ENCODE peak calls at places on chromosomes 4 and X, in six cellular contexts. One of them, this sample, is unnamed. For H3K4me1, the result is how much of the 10 kb centered on the place peaks cover.

GRCh38 chr4:138775890-138776289 is 239.7 kb upstream of the NOCT start:
- DNase-seq in effector memory CD4-positive, alpha-beta T cell: no peak
- DNase-seq in DND-41: no peak
- DNase-seq in A673: no peak
- DNase-seq in IMR-90: no peak
- DNase-seq in thoracic aorta: no peak
- DNase-seq in this sample: no peak

GRCh38 chr4:120070191-120070590 is 3.5 kb upstream of the MAD2L1 start:
- DNase-seq in effector memory CD4-positive, alpha-beta T cell: no peak
- DNase-seq in DND-41: no peak
- DNase-seq in A673: no peak
- DNase-seq in IMR-90: peak
- DNase-seq in thoracic aorta: no peak
- DNase-seq in this sample: no peak

GRCh38 chr4:139746430-139746829 is 80.8 kb downstream of the MGST2 start:
- DNase-seq in effector memory CD4-positive, alpha-beta T cell: no peak
- DNase-seq in DND-41: no peak
- DNase-seq in A673: no peak
- DNase-seq in IMR-90: no peak
- DNase-seq in thoracic aorta: no peak
- DNase-seq in this sample: no peak

GRCh38 chr4:18103876-18104275 is 82.3 kb upstream of the LCORL start:
- DNase-seq in effector memory CD4-positive, alpha-beta T cell: no peak
- DNase-seq in DND-41: no peak
- DNase-seq in A673: no peak
- DNase-seq in IMR-90: no peak
- DNase-seq in thoracic aorta: no peak
- DNase-seq in this sample: no peak

GRCh38 chr4:72119946-72120345 is 88.1 kb downstream of the NPFFR2 start:
- DNase-seq in effector memory CD4-positive, alpha-beta T cell: no peak
- DNase-seq in DND-41: no peak
- DNase-seq in A673: no peak
- DNase-seq in IMR-90: no peak
- DNase-seq in thoracic aorta: no peak
- DNase-seq in this sample: no peak

GRCh38 chr4:6423575-6423974 is 48.8 kb downstream of the PPP2R2C start:
- DNase-seq in effector memory CD4-positive, alpha-beta T cell: no peak
- DNase-seq in DND-41: no peak
- DNase-seq in A673: no peak
- DNase-seq in IMR-90: no peak
- DNase-seq in thoracic aorta: no peak
- DNase-seq in this sample: no peak

GRCh38 chr4:3276961-3277360 is 15.9 kb upstream of the RGS12 start:
- DNase-seq in effector memory CD4-positive, alpha-beta T cell: no peak
- DNase-seq in DND-41: no peak
- DNase-seq in A673: no peak
- DNase-seq in IMR-90: peak
- DNase-seq in thoracic aorta: no peak
- DNase-seq in this sample: no peak

GRCh38 chrX:72475952-72476668 is 96.5 kb downstream of the HDAC8 start:
- DNase-seq in effector memory CD4-positive, alpha-beta T cell: no peak
- DNase-seq in DND-41: no peak
- DNase-seq in A673: no peak
- DNase-seq in IMR-90: no peak
- DNase-seq in thoracic aorta: no peak
- DNase-seq in this sample: no peak

GRCh38 chrX:24676403-24677024 is 17.2 kb upstream of the POLA1 start:
- DNase-seq in effector memory CD4-positive, alpha-beta T cell: no peak
- DNase-seq in DND-41: peak
- DNase-seq in A673: peak
- DNase-seq in IMR-90: no peak
- DNase-seq in thoracic aorta: no peak
- DNase-seq in this sample: no peak

GRCh38 chr4:15894393-15894792 is 44.1 kb downstream of the FGFBP1 start:
- DNase-seq in effector memory CD4-positive, alpha-beta T cell: no peak
- DNase-seq in DND-41: no peak
- DNase-seq in A673: no peak
- DNase-seq in IMR-90: no peak
- DNase-seq in thoracic aorta: no peak
- DNase-seq in this sample: no peak

GRCh38 chr4:15893967-15894366 is 44.6 kb downstream of the FGFBP1 start:
- DNase-seq in effector memory CD4-positive, alpha-beta T cell: no peak
- DNase-seq in DND-41: no peak
- DNase-seq in A673: no peak
- DNase-seq in IMR-90: peak
- DNase-seq in thoracic aorta: no peak
- DNase-seq in this sample: no peak

GRCh38 chr4:15897577-15897976 is 41.0 kb downstream of the FGFBP1 start:
- DNase-seq in effector memory CD4-positive, alpha-beta T cell: no peak
- DNase-seq in DND-41: no peak
- DNase-seq in A673: no peak
- DNase-seq in IMR-90: no peak
- DNase-seq in thoracic aorta: no peak
- DNase-seq in this sample: no peak

GRCh38 chr4:15894923-15895411 is 43.6 kb downstream of the FGFBP1 start:
- DNase-seq in effector memory CD4-positive, alpha-beta T cell: no peak
- DNase-seq in DND-41: no peak
- DNase-seq in A673: no peak
- DNase-seq in IMR-90: peak
- DNase-seq in thoracic aorta: no peak
- DNase-seq in this sample: no peak

GRCh38 chr4:15895517-15895916 is 43.0 kb downstream of the FGFBP1 start:
- DNase-seq in effector memory CD4-positive, alpha-beta T cell: no peak
- DNase-seq in DND-41: no peak
- DNase-seq in A673: no peak
- DNase-seq in IMR-90: no peak
- DNase-seq in thoracic aorta: no peak
- DNase-seq in this sample: no peak
- H3K4me1 ChIP-seq in effector memory CD4-positive, alpha-beta T cell: under half
- H3K4me1 ChIP-seq in DND-41: under half
- H3K4me1 ChIP-seq in A673: under half
- H3K4me1 ChIP-seq in IMR-90: under half
- H3K4me1 ChIP-seq in thoracic aorta: under half
- H3K4me1 ChIP-seq in this sample: under half

GRCh38 chr4:90845777-90846176 is 718.6 kb downstream of the CCSER1 start:
- DNase-seq in effector memory CD4-positive, alpha-beta T cell: no peak
- DNase-seq in DND-41: no peak
- DNase-seq in A673: no peak
- DNase-seq in IMR-90: no peak
- DNase-seq in thoracic aorta: no peak
- DNase-seq in this sample: no peak

GRCh38 chr4:90837241-90837640 is 710.0 kb downstream of the CCSER1 start:
- DNase-seq in effector memory CD4-positive, alpha-beta T cell: no peak
- DNase-seq in DND-41: no peak
- DNase-seq in A673: no peak
- DNase-seq in IMR-90: no peak
- DNase-seq in thoracic aorta: no peak
- DNase-seq in this sample: no peak

GRCh38 chr4:90841676-90842075 is 714.5 kb downstream of the CCSER1 start:
- DNase-seq in effector memory CD4-positive, alpha-beta T cell: no peak
- DNase-seq in DND-41: no peak
- DNase-seq in A673: no peak
- DNase-seq in IMR-90: no peak
- DNase-seq in thoracic aorta: no peak
- DNase-seq in this sample: no peak

GRCh38 chr4:90842960-90843359 is 715.8 kb downstream of the CCSER1 start:
- DNase-seq in effector memory CD4-positive, alpha-beta T cell: no peak
- DNase-seq in DND-41: no peak
- DNase-seq in A673: no peak
- DNase-seq in IMR-90: no peak
- DNase-seq in thoracic aorta: no peak
- DNase-seq in this sample: no peak

DNA sequence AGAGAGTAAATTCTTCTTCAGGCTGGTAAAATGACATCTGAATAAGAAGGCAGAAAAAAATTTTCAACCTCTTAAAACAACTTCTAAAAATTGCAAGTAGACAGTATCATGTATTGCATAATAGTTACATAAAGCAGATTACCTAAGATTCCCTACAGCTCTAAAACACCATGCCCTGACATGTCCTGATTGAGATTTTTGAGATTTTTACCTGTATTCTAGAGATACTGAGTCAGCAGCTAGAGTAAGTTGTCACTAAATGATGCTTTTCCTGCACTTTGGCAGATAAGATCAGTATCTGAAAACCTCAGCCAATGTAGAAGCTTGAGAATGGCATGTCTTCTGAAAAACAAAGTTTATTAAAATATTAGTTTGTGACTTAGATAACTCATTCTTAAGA is 713.6 kb downstream of the CCSER1 start:
- DNase-seq in effector memory CD4-positive, alpha-beta T cell: no peak
- DNase-seq in DND-41: no peak
- DNase-seq in A673: no peak
- DNase-seq in IMR-90: no peak
- DNase-seq in thoracic aorta: no peak
- DNase-seq in this sample: no peak
- H3K27ac ChIP-seq in effector memory CD4-positive, alpha-beta T cell: no peak
- H3K27ac ChIP-seq in DND-41: no peak
- H3K27ac ChIP-seq in A673: no peak
- H3K27ac ChIP-seq in IMR-90: no peak
- H3K27ac ChIP-seq in thoracic aorta: no peak
- H3K27ac ChIP-seq in this sample: no peak

GRCh38 chrX:12946838-12947544 is 27.9 kb upstream of the TMSB4X start:
- DNase-seq in effector memory CD4-positive, alpha-beta T cell: peak
- DNase-seq in DND-41: peak
- DNase-seq in A673: peak
- DNase-seq in IMR-90: peak
- DNase-seq in thoracic aorta: no peak
- DNase-seq in this sample: peak
- H3K4me1 ChIP-seq in effector memory CD4-positive, alpha-beta T cell: under half
- H3K4me1 ChIP-seq in DND-41: half or more
- H3K4me1 ChIP-seq in A673: under half
- H3K4me1 ChIP-seq in IMR-90: under half
- H3K4me1 ChIP-seq in thoracic aorta: under half
- H3K4me1 ChIP-seq in this sample: half or more

GRCh38 chr4:183449193-183449888 is 4.9 kb downstream of the CDKN2AIP start:
- DNase-seq in effector memory CD4-positive, alpha-beta T cell: no peak
- DNase-seq in DND-41: no peak
- DNase-seq in A673: no peak
- DNase-seq in IMR-90: peak
- DNase-seq in thoracic aorta: no peak
- DNase-seq in this sample: no peak
- H3K27ac ChIP-seq in effector memory CD4-positive, alpha-beta T cell: no peak
- H3K27ac ChIP-seq in DND-41: no peak
- H3K27ac ChIP-seq in A673: no peak
- H3K27ac ChIP-seq in IMR-90: no peak
- H3K27ac ChIP-seq in thoracic aorta: no peak
- H3K27ac ChIP-seq in this sample: no peak

GRCh38 chr4:98293089-98293887 is 32.1 kb downstream of the RAP1GDS1 start:
- DNase-seq in effector memory CD4-positive, alpha-beta T cell: no peak
- DNase-seq in DND-41: no peak
- DNase-seq in A673: no peak
- DNase-seq in IMR-90: peak
- DNase-seq in thoracic aorta: no peak
- DNase-seq in this sample: no peak
- H3K4me1 ChIP-seq in effector memory CD4-positive, alpha-beta T cell: under half
- H3K4me1 ChIP-seq in DND-41: under half
- H3K4me1 ChIP-seq in A673: under half
- H3K4me1 ChIP-seq in IMR-90: under half
- H3K4me1 ChIP-seq in thoracic aorta: under half
- H3K4me1 ChIP-seq in this sample: under half

DNA sequence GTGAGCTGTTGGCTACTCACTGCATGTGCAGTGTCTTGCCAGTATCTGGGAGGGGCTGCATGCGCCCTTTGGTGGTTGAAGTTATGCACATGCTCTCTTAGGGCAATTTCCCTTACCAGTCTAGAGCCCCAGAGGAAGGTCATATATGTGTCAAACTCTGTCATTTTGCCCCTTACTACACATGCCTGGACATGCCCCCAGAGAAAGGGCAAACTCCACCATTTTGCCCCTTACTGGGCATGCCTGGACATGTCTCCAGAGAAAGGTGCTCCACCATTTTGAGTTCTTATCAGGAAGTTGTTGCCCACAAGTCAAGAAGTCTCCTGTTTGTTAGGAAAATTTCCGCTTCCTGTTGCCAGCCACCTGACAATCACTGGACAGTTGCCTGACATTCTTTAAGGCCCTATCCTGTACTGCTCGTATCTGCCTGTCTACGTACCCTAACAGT is 56.4 kb upstream of the PLAC8 start:
- DNase-seq in effector memory CD4-positive, alpha-beta T cell: no peak
- DNase-seq in DND-41: peak
- DNase-seq in A673: no peak
- DNase-seq in IMR-90: no peak
- DNase-seq in thoracic aorta: no peak
- DNase-seq in this sample: no peak
- H3K27ac ChIP-seq in effector memory CD4-positive, alpha-beta T cell: no peak
- H3K27ac ChIP-seq in DND-41: peak
- H3K27ac ChIP-seq in A673: no peak
- H3K27ac ChIP-seq in IMR-90: no peak
- H3K27ac ChIP-seq in thoracic aorta: no peak
- H3K27ac ChIP-seq in this sample: no peak

This sample was measured in CD8-positive, alpha-beta memory T cell.